ENCODE peak calls at places on chromosomes 1 and 21, in eight cellular contexts. V is heart right ventricle, S is right atrium auricular region, T is Panc1, G is mesenchymal stem cell, M is aorta, B is stomach, Q is prostate gland. R is an unnamed sample. For H3K27me3, the result is how much of the 10 kb centered on the place peaks cover.

GRCh38 chr1:43592974-43593683 is 56.8 kb upstream of the KDM4A start:
- DNase-seq in T (no peak), M (no peak), G (no peak), V (no peak), Q (no peak), S (no peak), B (no peak), R (no peak)

GRCh38 chr1:154567386-154568164 is at the start of gene CHRNB2:
- DNase-seq in T (no peak), Q (peak), V (peak), B (peak), S (no peak), G (peak), M (peak), R (peak)

GRCh38 chr1:111399792-111400610 is 27.5 kb downstream of the OVGP1 start:
- DNase-seq in Q (peak), V (peak), T (peak), S (peak), G (peak), M (no peak), B (peak), R (peak)

GRCh38 chr1:2344121-2344681 is 47.2 kb downstream of the MORN1 start:
- DNase-seq in V (no peak), M (peak), S (no peak), T (no peak), B (no peak), Q (peak), G (no peak), R (peak)

GRCh38 chr1:165312591-165312990 is 43.9 kb downstream of the LMX1A start:
- DNase-seq in M (no peak), T (no peak), G (no peak), V (no peak), Q (no peak), B (no peak), S (no peak), R (no peak)

GRCh38 chr1:109625601-109626560 is 6.2 kb downstream of the AMPD2 start:
- DNase-seq in S (peak), M (no peak), G (no peak), Q (no peak), T (no peak), V (no peak), B (no peak), R (no peak)

GRCh38 chr1:172941945-172942344 is 108.8 kb downstream of the TNFSF18 start:
- DNase-seq in T (no peak), Q (no peak), S (no peak), G (no peak), B (no peak), M (no peak), V (no peak), R (no peak)

GRCh38 chr1:245166471-245166885 is 11.7 kb downstream of the KIF26B start:
- DNase-seq in M (no peak), S (no peak), G (no peak), B (no peak), Q (no peak), V (no peak), T (no peak), R (no peak)

GRCh38 chr1:1471389-1472045 is at the start of gene ATAD3B:
- DNase-seq in M (peak), V (peak), Q (peak), B (peak), S (peak), G (peak), T (peak), R (peak)

GRCh38 chr1:230067871-230068814 is 1.1 kb downstream of the GALNT2 start:
- DNase-seq in G (peak), M (peak), V (peak), T (no peak), Q (peak), B (peak), S (no peak), R (peak)

GRCh38 chr1:243597383-243597782 is 252.7 kb downstream of the AKT3 start:
- DNase-seq in M (no peak), G (peak), T (no peak), Q (no peak), B (no peak), V (no peak), S (no peak), R (no peak)

GRCh38 chr1:47765742-47766485 is 231.3 kb downstream of the TRABD2B start:
- DNase-seq in T (no peak), Q (no peak), G (no peak), M (no peak), S (no peak), V (no peak), B (no peak), R (no peak)

GRCh38 chr1:229019647-229020281 is 251.1 kb upstream of the RAB4A start:
- DNase-seq in M (no peak), G (no peak), B (peak), S (no peak), Q (peak), V (no peak), T (no peak), R (no peak)

GRCh38 chr1:14663773-14664172 is 65.3 kb downstream of the KAZN start:
- DNase-seq in M (no peak), B (no peak), Q (no peak), T (no peak), G (no peak), V (no peak), S (no peak), R (no peak)

GRCh38 chr1:14662116-14662515 is 63.6 kb downstream of the KAZN start:
- DNase-seq in T (no peak), Q (no peak), S (no peak), B (no peak), M (no peak), G (no peak), V (peak), R (no peak)

GRCh38 chr1:14660795-14661194 is 62.3 kb downstream of the KAZN start:
- DNase-seq in T (no peak), M (no peak), S (peak), G (no peak), Q (no peak), B (no peak), V (peak), R (no peak)

GRCh38 chr1:14659913-14660312 is 61.4 kb downstream of the KAZN start:
- DNase-seq in G (no peak), S (no peak), V (no peak), Q (no peak), T (no peak), M (no peak), B (no peak), R (no peak)

GRCh38 chr1:14661220-14661619 is 62.7 kb downstream of the KAZN start:
- DNase-seq in V (peak), T (no peak), B (no peak), Q (no peak), M (no peak), S (no peak), G (no peak), R (no peak)
- H3K27ac ChIP-seq in V (no peak), T (no peak), B (no peak), Q (no peak), M (no peak), S (peak), G (no peak), R (no peak)

DNA sequence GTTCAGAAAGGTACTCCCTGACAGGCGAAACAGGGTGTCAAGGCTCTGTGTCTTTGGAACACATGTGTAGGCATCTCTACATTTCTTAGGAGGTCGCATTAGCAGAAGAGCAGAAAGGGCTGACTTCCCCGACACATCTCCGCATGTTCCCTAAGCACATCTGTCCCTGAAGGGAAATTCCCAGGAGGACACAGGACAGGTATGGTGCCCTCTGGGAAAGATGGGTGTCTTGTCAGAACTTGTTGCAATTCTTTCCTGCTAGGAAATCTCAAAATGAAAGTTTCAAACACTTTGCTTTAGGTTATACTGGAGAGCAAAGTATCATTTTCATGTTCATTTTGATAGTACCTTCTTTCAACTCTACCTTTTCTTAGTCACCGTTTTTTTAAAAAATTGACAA is 2.0 kb downstream of the DSCAM start:
- DNase-seq in Q (no peak), V (no peak), B (no peak), M (no peak), T (no peak), G (no peak), S (no peak), R (no peak)
- H3K27me3 ChIP-seq in Q (under half), V (half or more), B (half or more), M (under half), T (under half), G (under half), S (under half), R (under half)

GRCh38 chr1:32334274-32334861 is 1.7 kb downstream of the MARCKSL1 start:
- DNase-seq in M (peak), B (no peak), V (no peak), Q (no peak), T (no peak), G (no peak), S (no peak), R (no peak)
- H3K4me3 ChIP-seq in M (no peak), B (peak), V (peak), Q (peak), T (peak), G (peak), S (peak), R (peak)

DNA sequence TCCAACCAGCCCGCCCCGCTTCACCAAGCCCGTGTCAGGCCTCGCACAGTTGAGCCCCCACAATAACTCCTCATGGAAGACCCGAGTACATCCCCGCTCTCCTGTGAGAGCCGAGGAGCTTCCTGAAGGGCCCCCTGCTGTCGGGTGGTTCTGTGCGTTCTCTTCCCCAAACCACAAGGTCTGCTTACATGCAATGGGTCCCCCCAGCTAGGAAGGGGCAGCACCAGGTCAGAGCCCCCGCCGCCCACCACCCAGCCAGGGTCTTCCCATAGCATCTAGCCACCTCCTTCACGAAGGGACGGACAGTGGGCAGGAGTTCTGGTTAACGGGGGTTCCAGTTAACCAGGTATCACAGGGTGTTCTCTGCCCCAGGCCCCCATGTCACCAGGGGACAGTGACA is 51.5 kb downstream of the GLIS1 start:
- DNase-seq in S (no peak), T (no peak), M (no peak), G (no peak), Q (no peak), V (no peak), B (no peak), R (no peak)
- H3K27ac ChIP-seq in S (no peak), T (no peak), M (no peak), G (peak), Q (no peak), V (no peak), B (no peak), R (no peak)

GRCh38 chr1:156391701-156392100 is 22.7 kb downstream of the RHBG start:
- DNase-seq in Q (no peak), S (no peak), B (no peak), M (no peak), V (no peak), T (no peak), G (no peak), R (no peak)
- H3K27me3 ChIP-seq in Q (under half), S (under half), B (half or more), M (under half), V (half or more), T (under half), G (half or more), R (under half)

R was measured in ovary.